ENCODE peak calls at places on chromosomes 6 and 20, in ten cellular contexts. C is pancreas, J is neuronal stem cell, P is SJSA1, R is heart left ventricle, F is brain microvascular endothelial cell, M is stomach, X is upper lobe of right lung, E is bronchial epithelial cell, Q is Caco-2. O is an unnamed sample.

GRCh38 chr6:42137192-42137753 is 5.1 kb downstream of the C6orf132 start:
- DNase-seq in Q (peak; percentile 73), R (no peak), C (no peak), P (no peak), X (no peak), F (no peak), M (peak; percentile 89), J (no peak), E (peak; percentile 55), O (no peak)

GRCh38 chr6:7640607-7641577 is 50.9 kb downstream of the SNRNP48 start:
- DNase-seq in E (peak; percentile 96), C (no peak), F (peak; percentile 81), M (no peak), J (no peak), R (no peak), P (peak; percentile 23), X (no peak), Q (peak; percentile 45), O (no peak)

GRCh38 chr6:155444952-155445903 is 10.4 kb downstream of the NOX3 start:
- DNase-seq in Q (no peak), F (no peak), C (no peak), X (no peak), M (no peak), P (no peak), J (no peak), E (no peak), R (no peak), O (no peak)

GRCh38 chr6:14074723-14075503 is 42.7 kb upstream of the CD83 start:
- DNase-seq in Q (no peak), J (no peak), R (peak; percentile 12), F (peak; percentile 16), X (no peak), C (no peak), E (peak; percentile 35), M (no peak), P (peak; percentile 55), O (peak; percentile 99)

GRCh38 chr20:23857954-23858565 is 21.5 kb downstream of the CST5 start:
- DNase-seq in P (no peak), C (no peak), M (no peak), Q (no peak), J (peak; percentile 46), X (no peak), R (no peak), E (no peak), F (no peak), O (no peak)

GRCh38 chr6:127317275-127318128 is 25.9 kb downstream of the ECHDC1 start:
- DNase-seq in M (no peak), Q (no peak), P (no peak), C (no peak), E (no peak), X (no peak), J (no peak), F (no peak), R (no peak), O (no peak)

GRCh38 chr6:116764961-116765841 is at the start of gene FAM162B:
- DNase-seq in F (peak; percentile 14), C (peak; percentile 23), E (no peak), J (peak; percentile 40), M (no peak), X (no peak), P (peak; percentile 6), Q (no peak), R (peak; percentile 77), O (peak; percentile 79)

GRCh38 chr20:41119593-41120561 is 17.5 kb upstream of the PLCG1 start:
- DNase-seq in J (no peak), M (no peak), C (no peak), Q (no peak), F (no peak), X (no peak), E (no peak), R (no peak), P (no peak), O (no peak)

GRCh38 chr20:36091561-36092423 is 62.7 kb upstream of the EPB41L1 start:
- DNase-seq in E (no peak), F (no peak), P (no peak), C (peak; percentile 59), X (no peak), R (no peak), Q (peak; percentile 71), M (no peak), J (peak; percentile 57), O (peak; percentile 87)

GRCh38 chr6:125245523-125246264 is 56.1 kb downstream of the HDDC2 start:
- DNase-seq in R (no peak), X (no peak), J (no peak), Q (no peak), P (no peak), F (no peak), M (no peak), C (no peak), E (peak; percentile 34), O (no peak)

GRCh38 chr6:35293681-35294080 is 3.9 kb upstream of the DEF6 start:
- DNase-seq in P (no peak), E (no peak), X (no peak), R (no peak), J (no peak), M (no peak), Q (no peak), C (no peak), F (no peak), O (no peak)

GRCh38 chr6:35294308-35294945 is 3.2 kb upstream of the DEF6 start:
- DNase-seq in P (peak; percentile 19), C (no peak), M (peak; percentile 56), J (peak; percentile 21), R (no peak), F (no peak), E (peak; percentile 51), Q (no peak), X (no peak), O (peak; percentile 56)

GRCh38 chr6:35288834-35289233 is 8.8 kb upstream of the DEF6 start:
- DNase-seq in M (no peak), F (no peak), E (no peak), Q (no peak), C (no peak), X (no peak), J (no peak), P (no peak), R (no peak), O (no peak)

GRCh38 chr6:35292494-35292893 is 5.1 kb upstream of the DEF6 start:
- DNase-seq in R (no peak), F (no peak), C (no peak), P (no peak), J (no peak), M (no peak), X (no peak), Q (no peak), E (no peak), O (no peak)

DNA sequence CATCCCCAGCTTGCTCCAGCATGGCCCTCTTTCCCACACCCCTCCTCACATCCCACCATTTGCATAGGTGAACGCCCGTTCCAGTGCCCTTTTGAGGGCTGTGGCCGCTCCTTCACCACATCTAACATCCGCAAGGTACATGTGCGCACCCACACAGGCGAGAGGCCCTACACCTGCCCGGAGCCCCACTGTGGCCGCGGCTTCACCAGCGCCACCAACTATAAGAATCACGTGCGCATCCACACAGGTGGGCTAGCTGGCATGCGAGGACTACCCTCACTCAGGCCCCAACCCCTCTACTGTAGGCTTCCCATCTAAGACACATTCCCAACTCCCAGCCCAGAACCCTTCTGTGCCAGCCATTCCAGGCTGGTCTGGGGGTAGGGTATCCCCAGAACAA is 6.1 kb upstream of the DEF6 start:
- DNase-seq in P (no peak), Q (no peak), F (no peak), R (no peak), X (no peak), E (no peak), M (no peak), J (no peak), C (no peak), O (no peak)
- H3K36me3 ChIP-seq in P (peaks cover 68% of the 10 kb centered on the region), Q (peaks cover 1% of the 10 kb centered on the region), F (peaks cover 17% of the 10 kb centered on the region), R (peaks cover 10% of the 10 kb centered on the region), X (peaks cover 81% of the 10 kb centered on the region), E (peaks cover 12% of the 10 kb centered on the region), M (peaks cover 99% of the 10 kb centered on the region), J (peaks cover 33% of the 10 kb centered on the region), C (peaks cover 19% of the 10 kb centered on the region), O (peaks cover 63% of the 10 kb centered on the region)

GRCh38 chr20:11810316-11811130 is 107.2 kb upstream of the BTBD3 start:
- DNase-seq in J (no peak), X (no peak), P (peak; percentile 14), E (peak; percentile 76), C (no peak), F (no peak), R (no peak), Q (no peak), M (no peak), O (no peak)
- H3K36me3 ChIP-seq in J (no peaks in the 10 kb centered on the region), X (no peaks in the 10 kb centered on the region), P (no peaks in the 10 kb centered on the region), E (no peaks in the 10 kb centered on the region), C (no peaks in the 10 kb centered on the region), F (no peaks in the 10 kb centered on the region), R (no peaks in the 10 kb centered on the region), Q (no peaks in the 10 kb centered on the region), M (no peaks in the 10 kb centered on the region), O (no peaks in the 10 kb centered on the region)

DNA sequence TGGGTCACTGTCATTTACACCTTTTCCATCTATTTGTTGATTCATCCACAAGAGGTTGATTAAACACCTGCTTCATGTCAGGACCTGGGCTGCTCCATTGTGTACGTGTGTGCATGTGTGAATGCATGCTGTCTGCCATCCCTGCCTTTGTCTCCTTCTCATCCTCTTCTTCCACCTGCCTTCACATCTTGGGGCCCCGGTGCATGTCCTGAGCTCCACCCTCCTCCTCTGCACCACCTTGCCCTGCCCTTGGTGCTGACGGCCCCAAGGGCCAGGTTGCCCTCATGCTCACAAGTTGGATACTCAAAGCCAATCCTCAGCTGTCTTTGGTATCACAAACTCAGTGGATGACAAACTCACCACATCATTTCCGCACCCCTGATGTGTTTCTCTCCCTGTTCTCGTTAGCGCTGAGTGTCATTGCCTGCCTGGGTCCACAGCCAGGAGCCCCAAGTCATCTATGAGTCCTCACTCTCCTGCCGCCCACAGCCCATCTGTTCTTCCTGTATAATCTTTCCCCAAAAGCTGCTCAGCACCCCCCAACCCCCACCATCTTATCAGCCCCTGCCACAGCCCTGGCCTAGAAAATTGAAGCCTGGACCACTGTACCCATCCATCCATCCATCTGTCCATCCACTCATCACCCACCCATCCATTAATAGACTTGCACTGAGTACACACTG is 85.0 kb downstream of the SRC start:
- DNase-seq in E (no peak), X (no peak), J (no peak), R (no peak), Q (no peak), C (no peak), M (no peak), P (no peak), F (no peak), O (no peak)
- H3K36me3 ChIP-seq in E (no peaks in the 10 kb centered on the region), X (no peaks in the 10 kb centered on the region), J (no peaks in the 10 kb centered on the region), R (no peaks in the 10 kb centered on the region), Q (no peaks in the 10 kb centered on the region), C (no peaks in the 10 kb centered on the region), M (no peaks in the 10 kb centered on the region), P (no peaks in the 10 kb centered on the region), F (no peaks in the 10 kb centered on the region), O (no peaks in the 10 kb centered on the region)

DNA sequence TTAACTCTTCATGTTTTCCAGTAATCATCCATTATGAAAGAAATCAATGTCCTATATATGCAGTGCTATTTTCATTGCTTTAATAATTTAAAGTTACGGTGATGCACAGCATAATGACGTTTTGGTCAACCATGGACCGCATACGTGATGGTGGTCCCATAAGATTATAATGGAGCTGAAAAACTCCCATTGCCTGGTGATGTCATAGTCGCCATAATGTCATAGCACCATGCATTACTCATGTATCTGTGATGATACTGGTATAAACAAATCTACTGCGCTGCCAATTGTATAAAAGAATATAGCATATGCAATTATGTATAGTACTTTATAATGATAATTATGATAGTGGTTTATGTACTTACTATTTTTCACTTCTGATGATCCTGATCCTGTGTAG is 42.3 kb upstream of the ALDH8A1 start:
- DNase-seq in R (no peak), P (no peak), Q (no peak), M (no peak), C (no peak), F (no peak), E (no peak), J (no peak), X (no peak), O (no peak)
- H3K36me3 ChIP-seq in R (peaks cover 10% of the 10 kb centered on the region), P (peaks cover 49% of the 10 kb centered on the region), Q (no peaks in the 10 kb centered on the region), M (peaks cover 73% of the 10 kb centered on the region), C (no peaks in the 10 kb centered on the region), F (peaks cover 4% of the 10 kb centered on the region), E (peaks cover 1% of the 10 kb centered on the region), J (peaks cover 1% of the 10 kb centered on the region), X (peaks cover 49% of the 10 kb centered on the region), O (peaks cover 9% of the 10 kb centered on the region)

O was measured in HAP-1.